ENCODE peak calls at places on chromosomes 3 and 15, in five cellular contexts. H is transverse colon, K is breast epithelium, M is HCT116, V is spleen. I is an unnamed sample.

GRCh38 chr15:72604794-72605193 is 49.7 kb upstream of the GOLGA6B start:
- DNase-seq in V (no peak), H (no peak), M (peak; percentile 28), K (no peak), I (no peak)

GRCh38 chr3:106367496-106367895 is 498.7 kb upstream of the CBLB start:
- DNase-seq in V (no peak), H (no peak), M (no peak), K (no peak), I (no peak)

GRCh38 chr15:53193149-53193548 is 403.0 kb upstream of the ONECUT1 start:
- DNase-seq in M (no peak), V (no peak), K (no peak), H (no peak), I (no peak)

GRCh38 chr3:71690222-71690821 is 34.9 kb downstream of the EIF4E3 start:
- DNase-seq in V (no peak), M (no peak), H (no peak), K (peak; percentile 62), I (no peak)

GRCh38 chr3:6223572-6223971 is 637.3 kb upstream of the GRM7 start:
- DNase-seq in H (no peak), V (no peak), K (no peak), M (no peak), I (no peak)

GRCh38 chr3:133673746-133674145 is 12.0 kb upstream of the TOPBP1 start:
- DNase-seq in V (no peak), K (no peak), H (no peak), M (no peak), I (no peak)

GRCh38 chr3:45311953-45312795 is 76.2 kb upstream of the LARS2 start:
- DNase-seq in H (no peak), V (no peak), M (no peak), K (no peak), I (no peak)

GRCh38 chr15:25679964-25680658 is 183.0 kb downstream of the ATP10A start:
- DNase-seq in K (no peak), H (no peak), M (no peak), V (no peak), I (no peak)

GRCh38 chr3:133488785-133489367 is 84.6 kb upstream of the CDV3 start:
- DNase-seq in M (no peak), K (no peak), H (no peak), V (no peak), I (no peak)

GRCh38 chr3:4744405-4745239 is 234.6 kb upstream of the BHLHE40 start:
- DNase-seq in H (no peak), V (no peak), M (no peak), K (no peak), I (no peak)

GRCh38 chr3:194906229-194906629 is 220.5 kb downstream of the FAM43A start:
- DNase-seq in M (no peak), K (peak; percentile 29), V (no peak), H (no peak), I (no peak)

GRCh38 chr3:14379842-14380241 is 22.6 kb upstream of the SLC6A6 start:
- DNase-seq in M (no peak), H (no peak), V (no peak), K (no peak), I (no peak)

GRCh38 chr15:97955040-97955439 is 5.5 kb upstream of the ARRDC4 start:
- DNase-seq in M (no peak), K (no peak), H (peak; percentile 50), V (no peak), I (no peak)

GRCh38 chr3:9036327-9037112 is 73.2 kb upstream of the RAD18 start:
- DNase-seq in K (peak; percentile 24), V (no peak), M (no peak), H (peak; percentile 56), I (no peak)

GRCh38 chr15:58541410-58542087 is 109.8 kb downstream of the LIPC start:
- DNase-seq in V (no peak), M (no peak), K (no peak), H (no peak), I (no peak)

GRCh38 chr3:58035512-58035867 is 27.3 kb downstream of the FLNB start:
- DNase-seq in V (no peak), H (no peak), M (no peak), K (no peak), I (no peak)

GRCh38 chr3:184777566-184778356 is 34.2 kb upstream of the VPS8 start:
- DNase-seq in V (peak; percentile 81), M (peak; percentile 91), K (peak; percentile 92), H (peak; percentile 94), I (peak; percentile 96)

GRCh38 chr15:56205061-56205876 is 38.4 kb downstream of the RFX7 start:
- DNase-seq in V (no peak), M (no peak), H (no peak), K (no peak), I (no peak)

GRCh38 chr3:39809995-39810595 is 686 bp downstream of the MYRIP start:
- DNase-seq in H (no peak), K (no peak), M (no peak), V (peak; percentile 71), I (no peak)

GRCh38 chr3:197540961-197541377 is 14.8 kb downstream of the BDH1 start:
- DNase-seq in K (peak; percentile 45), H (no peak), V (no peak), M (no peak), I (no peak)

GRCh38 chr3:28590851-28591250 is 242.2 kb upstream of the AZI2 start:
- DNase-seq in V (no peak), K (no peak), M (no peak), H (no peak), I (no peak)

GRCh38 chr15:31974855-31975421 is 55.4 kb upstream of the CHRNA7 start:
- DNase-seq in M (no peak), K (no peak), V (no peak), H (peak; percentile 47), I (no peak)

GRCh38 chr15:68301300-68301699 is 23.8 kb downstream of the FEM1B start:
- DNase-seq in M (no peak), V (peak; percentile 31), H (no peak), K (no peak), I (no peak)

GRCh38 chr15:68298336-68298735 is 20.8 kb downstream of the FEM1B start:
- DNase-seq in H (no peak), K (no peak), V (peak; percentile 16), M (no peak), I (no peak)

GRCh38 chr15:68300115-68300940 is 22.8 kb downstream of the FEM1B start:
- DNase-seq in K (no peak), H (peak; percentile 56), V (peak; percentile 29), M (no peak), I (no peak)

GRCh38 chr15:68299436-68299835 is 21.9 kb downstream of the FEM1B start:
- DNase-seq in K (peak; percentile 16), H (no peak), M (no peak), V (peak; percentile 31), I (no peak)

DNA sequence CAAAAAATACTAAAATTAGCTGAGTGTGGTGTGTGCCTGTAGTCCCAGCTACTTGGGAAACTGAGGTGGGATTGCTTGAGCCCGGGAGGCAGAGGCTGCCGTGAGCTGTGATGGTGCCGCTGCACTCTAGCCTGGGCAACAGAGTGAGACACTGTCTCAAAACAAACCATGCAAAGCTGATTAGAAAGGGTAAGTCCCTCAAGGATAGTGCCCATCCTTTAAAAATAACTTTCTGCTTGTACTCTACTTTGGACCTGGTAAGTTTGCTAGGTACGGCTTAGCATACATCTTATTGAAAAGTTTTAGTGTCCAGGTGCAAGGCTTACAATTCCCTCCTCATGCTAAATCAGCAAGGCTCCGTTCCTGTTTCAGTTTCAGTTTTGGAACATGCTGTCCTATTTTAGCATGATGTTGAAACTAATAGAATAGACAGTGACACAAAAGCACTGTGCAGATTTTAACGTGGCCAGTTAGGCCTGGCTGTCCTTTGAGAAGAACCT is 21.4 kb downstream of the FEM1B start:
- DNase-seq in M (no peak), K (peak; percentile 20), H (no peak), V (peak; percentile 66), I (no peak)
- TF ChIP-seq POLR2AphosphoS5 in M (no peak), K (no peak), H (no peak), V (no peak), I (peak; percentile 68)

DNA sequence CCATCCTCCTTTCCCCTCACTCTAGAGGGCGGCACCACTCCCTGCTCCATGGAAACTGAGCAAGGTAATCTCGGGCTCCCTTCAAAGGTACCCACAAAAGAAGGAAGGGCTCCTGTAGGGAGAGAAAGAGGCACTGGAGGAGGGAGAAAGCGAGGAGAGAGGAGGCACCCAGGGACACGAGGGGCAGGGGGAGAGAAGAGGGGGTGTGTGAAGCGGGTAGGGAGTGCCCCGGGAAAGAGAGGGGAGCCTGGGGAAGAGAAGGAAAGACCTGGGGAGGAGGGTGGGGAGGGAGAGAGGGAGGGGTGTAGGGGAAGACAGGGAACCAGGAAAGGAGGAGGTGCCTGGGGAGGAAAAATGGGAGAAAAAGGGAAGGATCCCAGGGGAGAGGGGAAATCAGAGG is 523 bp downstream of the VILL start:
- DNase-seq in H (no peak), V (peak; percentile 34), M (no peak), K (no peak), I (no peak)
- H3K4me3 ChIP-seq in H (peak overlapping the region; percentile 40), V (no peak overlapping the region), M (no peak overlapping the region), K (no peak overlapping the region), I (no peak overlapping the region)

DNA sequence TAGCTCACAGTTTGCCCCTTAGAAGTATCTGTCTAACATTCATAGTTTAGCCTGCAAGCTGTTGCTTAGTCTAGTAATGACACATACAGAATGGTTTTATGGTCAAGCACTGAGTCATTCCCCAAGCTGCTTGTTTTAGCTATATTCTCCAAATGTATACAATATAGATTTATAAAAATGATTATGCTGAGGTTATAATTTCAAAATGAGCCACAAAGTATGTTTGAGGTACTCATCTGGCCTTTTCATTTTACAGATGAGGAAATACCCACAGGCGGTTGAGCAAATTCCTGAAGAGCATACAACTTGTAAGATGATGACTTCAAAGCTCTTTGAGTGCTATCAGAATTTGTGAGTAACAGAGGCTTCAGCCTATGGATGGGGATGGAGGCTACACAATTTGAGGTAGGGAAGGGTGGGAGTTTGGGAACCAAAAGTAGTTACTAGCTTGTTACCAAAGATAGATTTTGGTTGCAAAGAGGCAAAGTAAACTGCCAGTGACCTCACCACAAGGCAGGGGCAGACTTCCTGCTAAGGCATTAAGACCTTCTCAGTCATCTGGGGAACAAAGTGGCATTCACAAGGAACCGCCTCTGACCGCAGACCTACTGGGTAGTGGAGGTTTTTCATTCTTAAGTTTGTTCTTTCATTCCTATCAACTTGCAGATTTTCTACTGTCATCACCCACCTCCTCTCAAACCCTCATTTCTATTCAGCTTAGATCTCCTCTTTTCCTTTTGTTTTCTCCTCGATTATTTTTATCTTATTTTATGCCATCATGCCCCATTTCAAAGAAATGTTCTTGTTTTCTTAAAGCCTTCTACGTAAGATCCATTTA is 257.2 kb upstream of the NECTIN3 start:
- DNase-seq in V (no peak), K (no peak), H (peak; percentile 14), M (peak; percentile 93), I (no peak)
- H3K27ac ChIP-seq in V (no peak overlapping the region), K (no peak overlapping the region), H (no peak overlapping the region), M (peak overlapping the region; percentile 91), I (no peak overlapping the region)

DNA sequence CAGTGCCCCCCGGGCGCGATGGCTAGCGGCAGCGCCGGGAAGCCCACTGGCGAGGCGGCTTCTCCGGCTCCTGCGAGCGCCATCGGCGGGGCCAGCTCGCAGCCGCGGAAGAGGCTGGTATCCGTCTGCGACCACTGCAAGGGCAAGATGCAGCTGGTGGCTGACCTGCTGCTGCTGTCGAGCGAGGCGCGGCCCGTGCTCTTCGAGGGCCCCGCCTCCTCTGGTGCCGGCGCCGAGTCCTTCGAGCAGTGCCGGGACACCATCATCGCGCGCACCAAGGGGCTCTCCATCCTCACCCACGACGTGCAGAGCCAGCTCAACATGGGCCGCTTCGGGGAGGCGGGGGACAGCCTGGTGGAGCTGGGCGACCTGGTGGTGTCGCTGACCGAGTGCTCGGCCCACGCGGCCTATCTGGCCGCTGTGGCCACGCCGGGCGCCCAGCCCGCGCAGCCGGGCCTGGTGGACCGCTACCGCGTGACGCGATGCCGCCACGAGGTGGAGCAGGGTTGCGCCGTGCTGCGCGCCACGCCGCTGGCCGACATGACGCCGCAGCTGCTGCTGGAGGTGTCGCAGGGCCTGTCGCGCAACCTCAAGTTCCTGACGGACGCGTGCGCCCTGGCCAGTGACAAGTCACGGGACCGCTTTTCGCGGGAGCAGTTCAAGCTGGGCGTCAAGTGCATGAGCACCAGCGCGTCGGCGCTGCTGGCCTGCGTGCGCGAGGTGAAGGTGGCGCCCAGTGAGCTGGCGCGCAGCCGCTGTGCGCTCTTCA is 1.7 kb downstream of the TLNRD1 start:
- DNase-seq in V (peak; percentile 88), K (no peak), H (peak; percentile 21), M (no peak), I (no peak)
- TF ChIP-seq POLR2AphosphoS5 in V (peak; percentile 68), K (peak; percentile 42), H (no peak), M (no peak), I (no peak)